ENCODE peak calls at places on chromosomes 3 and 15, in seven cellular contexts. One of them, this sample, is unnamed.

GRCh38 chr15:100635406-100636071 is 33.1 kb downstream of the ASB7 start:
- DNase-seq in neuronal stem cell: no peak
- DNase-seq in Kasumi-1: no peak
- DNase-seq in AG20443: no peak
- DNase-seq in NCI-H1092 treated with DMSO at 0.1 percent for 48 hours: no peak
- DNase-seq in dermis microvascular lymphatic vessel endothelial cell: no peak
- DNase-seq in activated CD4-positive, alpha-beta T cell treated with anti-CD3 and anti-CD28 coated beads for 24 hours: no peak
- DNase-seq in this sample: peak

GRCh38 chr3:120554727-120555660 is 41.1 kb upstream of the NDUFB4 start:
- DNase-seq in neuronal stem cell: no peak
- DNase-seq in Kasumi-1: no peak
- DNase-seq in AG20443: peak
- DNase-seq in NCI-H1092 treated with DMSO at 0.1 percent for 48 hours: no peak
- DNase-seq in dermis microvascular lymphatic vessel endothelial cell: no peak
- DNase-seq in activated CD4-positive, alpha-beta T cell treated with anti-CD3 and anti-CD28 coated beads for 24 hours: no peak
- DNase-seq in this sample: no peak

GRCh38 chr15:66841953-66842681 is 140.1 kb downstream of the SMAD6 start:
- DNase-seq in neuronal stem cell: peak
- DNase-seq in Kasumi-1: no peak
- DNase-seq in AG20443: peak
- DNase-seq in NCI-H1092 treated with DMSO at 0.1 percent for 48 hours: no peak
- DNase-seq in dermis microvascular lymphatic vessel endothelial cell: peak
- DNase-seq in activated CD4-positive, alpha-beta T cell treated with anti-CD3 and anti-CD28 coated beads for 24 hours: no peak
- DNase-seq in this sample: peak

GRCh38 chr15:28123408-28124023 is 24.4 kb upstream of the OCA2 start:
- DNase-seq in neuronal stem cell: peak
- DNase-seq in Kasumi-1: peak
- DNase-seq in AG20443: peak
- DNase-seq in NCI-H1092 treated with DMSO at 0.1 percent for 48 hours: peak
- DNase-seq in dermis microvascular lymphatic vessel endothelial cell: peak
- DNase-seq in activated CD4-positive, alpha-beta T cell treated with anti-CD3 and anti-CD28 coated beads for 24 hours: peak
- DNase-seq in this sample: peak

GRCh38 chr3:99967796-99968195 is 146.5 kb downstream of the FILIP1L start:
- DNase-seq in neuronal stem cell: no peak
- DNase-seq in Kasumi-1: no peak
- DNase-seq in AG20443: no peak
- DNase-seq in NCI-H1092 treated with DMSO at 0.1 percent for 48 hours: no peak
- DNase-seq in dermis microvascular lymphatic vessel endothelial cell: no peak
- DNase-seq in activated CD4-positive, alpha-beta T cell treated with anti-CD3 and anti-CD28 coated beads for 24 hours: no peak
- DNase-seq in this sample: peak

GRCh38 chr3:26613999-26614398 is 8.6 kb upstream of the LRRC3B start:
- DNase-seq in neuronal stem cell: no peak
- DNase-seq in Kasumi-1: no peak
- DNase-seq in AG20443: no peak
- DNase-seq in NCI-H1092 treated with DMSO at 0.1 percent for 48 hours: no peak
- DNase-seq in dermis microvascular lymphatic vessel endothelial cell: no peak
- DNase-seq in activated CD4-positive, alpha-beta T cell treated with anti-CD3 and anti-CD28 coated beads for 24 hours: no peak
- DNase-seq in this sample: no peak

GRCh38 chr3:185421577-185422232 is 58.8 kb downstream of the MAP3K13 start:
- DNase-seq in neuronal stem cell: no peak
- DNase-seq in Kasumi-1: no peak
- DNase-seq in AG20443: no peak
- DNase-seq in NCI-H1092 treated with DMSO at 0.1 percent for 48 hours: no peak
- DNase-seq in dermis microvascular lymphatic vessel endothelial cell: no peak
- DNase-seq in activated CD4-positive, alpha-beta T cell treated with anti-CD3 and anti-CD28 coated beads for 24 hours: no peak
- DNase-seq in this sample: no peak

GRCh38 chr15:67024322-67024997 is 40.9 kb upstream of the SMAD3 start:
- DNase-seq in neuronal stem cell: no peak
- DNase-seq in Kasumi-1: peak
- DNase-seq in AG20443: peak
- DNase-seq in NCI-H1092 treated with DMSO at 0.1 percent for 48 hours: no peak
- DNase-seq in dermis microvascular lymphatic vessel endothelial cell: peak
- DNase-seq in activated CD4-positive, alpha-beta T cell treated with anti-CD3 and anti-CD28 coated beads for 24 hours: peak
- DNase-seq in this sample: peak

GRCh38 chr15:81281925-81282895 is 41.7 kb downstream of the STARD5 start:
- DNase-seq in neuronal stem cell: no peak
- DNase-seq in Kasumi-1: no peak
- DNase-seq in AG20443: no peak
- DNase-seq in NCI-H1092 treated with DMSO at 0.1 percent for 48 hours: no peak
- DNase-seq in dermis microvascular lymphatic vessel endothelial cell: no peak
- DNase-seq in activated CD4-positive, alpha-beta T cell treated with anti-CD3 and anti-CD28 coated beads for 24 hours: no peak
- DNase-seq in this sample: no peak